ENCODE peak calls at places on chromosomes 1 and 21, in four cellular contexts. S is T-helper 2 cell, M is ELR, Q is H9. D is an unnamed sample.

GRCh38 chr1:205676002-205676401 is 4.3 kb downstream of the SLC45A3 start:
- DNase-seq in Q (no peak), S (no peak), M (no peak), D (no peak)

GRCh38 chr1:223708651-223709268 is 3.6 kb upstream of the CAPN2 start:
- DNase-seq in Q (no peak), M (no peak), S (no peak), D (peak)

GRCh38 chr21:27581168-27581567 is 614.3 kb upstream of the ADAMTS5 start:
- DNase-seq in Q (no peak), M (peak), S (no peak), D (no peak)

GRCh38 chr1:70509996-70510876 is 99.2 kb downstream of the CTH start:
- DNase-seq in M (peak), S (no peak), Q (no peak), D (peak)

GRCh38 chr1:58576727-58577675 is at the start of gene TACSTD2:
- DNase-seq in M (no peak), S (no peak), Q (peak), D (peak)

GRCh38 chr1:89762431-89762800 is 58.4 kb upstream of the LRRC8D start:
- DNase-seq in S (no peak), M (no peak), Q (no peak), D (no peak)

GRCh38 chr1:24069817-24070216 is 42.1 kb downstream of the MYOM3 start:
- DNase-seq in M (no peak), S (no peak), Q (no peak), D (no peak)

GRCh38 chr1:63894627-63895256 is 120.9 kb downstream of the ROR1 start:
- DNase-seq in S (no peak), Q (no peak), M (no peak), D (no peak)

GRCh38 chr1:229323205-229323604 is 19.6 kb downstream of the CCSAP start:
- DNase-seq in S (no peak), Q (no peak), M (no peak), D (no peak)

GRCh38 chr21:30166171-30166570 is 434 bp downstream of the CLDN17 start:
- DNase-seq in M (no peak), S (no peak), Q (no peak), D (no peak)

GRCh38 chr1:180533571-180533987 is 25.2 kb upstream of the OVAAL start:
- DNase-seq in S (peak), M (peak), Q (peak), D (peak)

GRCh38 chr1:12356004-12356890 is 126.4 kb downstream of the VPS13D start:
- DNase-seq in Q (no peak), S (no peak), M (no peak), D (no peak)

GRCh38 chr1:193448682-193449461 is 262.5 kb upstream of the B3GALT2 start:
- DNase-seq in Q (no peak), S (no peak), M (no peak), D (no peak)

GRCh38 chr1:183331095-183331742 is 87.0 kb downstream of the NMNAT2 start:
- DNase-seq in S (no peak), M (no peak), Q (peak), D (no peak)

GRCh38 chr1:22662318-22662717 is 9.3 kb downstream of the C1QB start:
- DNase-seq in S (no peak), M (peak), Q (peak), D (peak)

GRCh38 chr1:46413596-46413985 is 19.5 kb downstream of the FAAH start:
- DNase-seq in M (peak), S (peak), Q (peak), D (peak)

GRCh38 chr21:44800103-44800502 is 1.5 kb downstream of the UBE2G2 start:
- DNase-seq in M (peak), Q (no peak), S (no peak), D (peak)

GRCh38 chr1:155192346-155193274 is 15.1 kb downstream of the THBS3 start:
- DNase-seq in Q (peak), S (peak), M (no peak), D (no peak)

GRCh38 chr21:31538821-31539220 is 120.7 kb upstream of the SOD1 start:
- DNase-seq in S (no peak), Q (no peak), M (no peak), D (no peak)

GRCh38 chr1:175543447-175543846 is 199.9 kb downstream of the TNR start:
- DNase-seq in S (no peak), Q (no peak), M (no peak), D (peak)

GRCh38 chr1:201309420-201309819 is 26.1 kb downstream of the PKP1 start:
- DNase-seq in Q (peak), M (peak), S (no peak), D (peak)

GRCh38 chr1:67771152-67771551 is 62.1 kb downstream of the GNG12 start:
- DNase-seq in Q (no peak), M (peak), S (no peak), D (peak)

GRCh38 chr1:153152481-153152880 is 1.8 kb upstream of the SPRR2G start:
- DNase-seq in M (no peak), S (no peak), Q (no peak), D (no peak)

GRCh38 chr1:110477445-110477957 is 26.6 kb downstream of the PROK1 start:
- DNase-seq in S (no peak), M (no peak), Q (peak), D (no peak)

GRCh38 chr1:77661696-77662095 is 20.8 kb downstream of the ZZZ3 start:
- DNase-seq in Q (no peak), M (no peak), S (no peak), D (no peak)

GRCh38 chr1:85447000-85447943 is 17.7 kb downstream of the DDAH1 start:
- DNase-seq in S (no peak), M (no peak), Q (no peak), D (no peak)

GRCh38 chr21:27246741-27247140 is 279.9 kb upstream of the ADAMTS5 start:
- DNase-seq in S (no peak), Q (no peak), M (peak), D (no peak)

GRCh38 chr1:225878282-225878681 is 3.9 kb downstream of the TMEM63A start:
- DNase-seq in S (no peak), M (no peak), Q (no peak), D (peak)

GRCh38 chr1:5951846-5952410 is 40.3 kb downstream of the NPHP4 start:
- DNase-seq in M (no peak), S (no peak), Q (peak), D (no peak)